ENCODE peak calls at places on chromosomes 6 and 20, in four cellular contexts. One of them, this sample, is unnamed.

GRCh38 chr20:8443464-8444072 is 311.5 kb downstream of the PLCB1 start:
- DNase-seq in CD8-positive, alpha-beta memory T cell: no peak
- DNase-seq in A549: no peak
- DNase-seq in stomach: no peak
- DNase-seq in this sample: no peak

GRCh38 chr6:6588064-6588923 is at the start of gene LY86:
- DNase-seq in CD8-positive, alpha-beta memory T cell: no peak
- DNase-seq in A549: no peak
- DNase-seq in stomach: no peak
- DNase-seq in this sample: peak

GRCh38 chr6:2310042-2310441 is 64.6 kb upstream of the GMDS start:
- DNase-seq in CD8-positive, alpha-beta memory T cell: no peak
- DNase-seq in A549: no peak
- DNase-seq in stomach: no peak
- DNase-seq in this sample: no peak

GRCh38 chr20:7137395-7138151 is 370.1 kb downstream of the BMP2 start:
- DNase-seq in CD8-positive, alpha-beta memory T cell: no peak
- DNase-seq in A549: no peak
- DNase-seq in stomach: no peak
- DNase-seq in this sample: no peak

GRCh38 chr6:5175195-5175594 is 85.6 kb downstream of the LYRM4 start:
- DNase-seq in CD8-positive, alpha-beta memory T cell: no peak
- DNase-seq in A549: peak
- DNase-seq in stomach: no peak
- DNase-seq in this sample: no peak

GRCh38 chr6:52724406-52725121 is 38.7 kb downstream of the GSTA2 start:
- DNase-seq in CD8-positive, alpha-beta memory T cell: peak
- DNase-seq in A549: peak
- DNase-seq in stomach: peak
- DNase-seq in this sample: peak

GRCh38 chr6:119209452-119210205 is 131.2 kb upstream of the FAM184A start:
- DNase-seq in CD8-positive, alpha-beta memory T cell: no peak
- DNase-seq in A549: no peak
- DNase-seq in stomach: no peak
- DNase-seq in this sample: no peak

GRCh38 chr20:39983655-39984054 is 705.4 kb downstream of the MAFB start:
- DNase-seq in CD8-positive, alpha-beta memory T cell: no peak
- DNase-seq in A549: no peak
- DNase-seq in stomach: no peak
- DNase-seq in this sample: no peak

GRCh38 chr6:85124472-85125428 is 325.1 kb upstream of the NT5E start:
- DNase-seq in CD8-positive, alpha-beta memory T cell: no peak
- DNase-seq in A549: peak
- DNase-seq in stomach: no peak
- DNase-seq in this sample: no peak

GRCh38 chr20:33857722-33858563 is 46.8 kb downstream of the CHMP4B start:
- DNase-seq in CD8-positive, alpha-beta memory T cell: no peak
- DNase-seq in A549: no peak
- DNase-seq in stomach: no peak
- DNase-seq in this sample: no peak
- H3K27ac ChIP-seq in CD8-positive, alpha-beta memory T cell: no peak
- H3K27ac ChIP-seq in A549: no peak
- H3K27ac ChIP-seq in stomach: no peak
- H3K27ac ChIP-seq in this sample: no peak

GRCh38 chr20:50008007-50008406 is 25.2 kb downstream of the SNAI1 start:
- DNase-seq in CD8-positive, alpha-beta memory T cell: no peak
- DNase-seq in A549: no peak
- DNase-seq in stomach: no peak
- DNase-seq in this sample: no peak

GRCh38 chr20:50013976-50014375 is 31.2 kb downstream of the SNAI1 start:
- DNase-seq in CD8-positive, alpha-beta memory T cell: no peak
- DNase-seq in A549: no peak
- DNase-seq in stomach: no peak
- DNase-seq in this sample: no peak

GRCh38 chr20:50007369-50007768 is 24.6 kb downstream of the SNAI1 start:
- DNase-seq in CD8-positive, alpha-beta memory T cell: no peak
- DNase-seq in A549: no peak
- DNase-seq in stomach: no peak
- DNase-seq in this sample: no peak

GRCh38 chr20:50012282-50013263 is 29.8 kb downstream of the SNAI1 start:
- DNase-seq in CD8-positive, alpha-beta memory T cell: no peak
- DNase-seq in A549: no peak
- DNase-seq in stomach: no peak
- DNase-seq in this sample: no peak

DNA sequence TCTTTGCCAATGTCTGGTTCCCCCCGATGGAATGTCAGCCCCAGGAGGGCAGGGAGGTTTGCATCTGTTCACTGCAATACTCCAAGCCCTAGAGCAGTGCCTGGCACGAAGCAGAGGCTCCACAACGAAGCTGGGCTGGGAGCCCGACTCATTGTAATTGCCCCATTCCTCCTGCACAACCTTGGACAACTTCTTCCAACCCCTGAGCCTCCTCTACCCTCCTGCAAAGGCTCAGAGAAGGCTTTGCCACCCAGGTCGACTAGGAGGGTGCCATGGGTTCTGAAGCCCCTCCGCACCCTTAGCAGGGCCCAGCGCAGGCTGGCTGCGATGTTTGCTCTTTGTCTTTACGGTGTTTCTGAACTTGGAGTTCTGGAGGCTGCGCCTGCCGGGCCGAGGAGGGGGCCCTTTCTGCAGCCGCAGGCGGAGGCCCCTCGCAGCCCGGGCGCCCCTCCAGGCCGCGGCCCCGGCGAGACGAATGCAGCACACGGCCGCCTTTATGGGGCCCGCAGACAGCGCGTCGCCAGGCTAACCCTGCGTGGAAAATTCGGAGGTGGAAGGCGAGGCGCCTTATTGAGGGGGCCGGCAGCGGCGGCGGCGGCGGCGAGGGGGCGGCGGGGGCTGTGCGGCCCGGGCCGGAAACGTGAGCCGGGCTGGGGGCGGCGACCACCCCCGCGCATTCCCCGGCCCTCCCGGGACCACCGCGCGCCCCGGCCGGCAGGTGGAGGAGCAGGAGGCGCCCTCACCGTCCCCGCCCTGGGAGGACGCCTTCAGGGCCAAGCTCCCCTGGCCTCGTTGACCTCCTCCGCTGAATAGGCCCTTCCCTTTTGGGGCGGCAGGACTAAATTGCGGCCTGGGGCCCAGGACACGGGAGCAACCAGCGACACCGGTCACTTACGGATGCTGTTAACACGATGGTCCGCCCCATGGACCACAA is 27.0 kb downstream of the SNAI1 start:
- DNase-seq in CD8-positive, alpha-beta memory T cell: no peak
- DNase-seq in A549: no peak
- DNase-seq in stomach: no peak
- DNase-seq in this sample: no peak
- H3K4me3 ChIP-seq in CD8-positive, alpha-beta memory T cell: no peak
- H3K4me3 ChIP-seq in A549: no peak
- H3K4me3 ChIP-seq in stomach: peak
- H3K4me3 ChIP-seq in this sample: no peak

DNA sequence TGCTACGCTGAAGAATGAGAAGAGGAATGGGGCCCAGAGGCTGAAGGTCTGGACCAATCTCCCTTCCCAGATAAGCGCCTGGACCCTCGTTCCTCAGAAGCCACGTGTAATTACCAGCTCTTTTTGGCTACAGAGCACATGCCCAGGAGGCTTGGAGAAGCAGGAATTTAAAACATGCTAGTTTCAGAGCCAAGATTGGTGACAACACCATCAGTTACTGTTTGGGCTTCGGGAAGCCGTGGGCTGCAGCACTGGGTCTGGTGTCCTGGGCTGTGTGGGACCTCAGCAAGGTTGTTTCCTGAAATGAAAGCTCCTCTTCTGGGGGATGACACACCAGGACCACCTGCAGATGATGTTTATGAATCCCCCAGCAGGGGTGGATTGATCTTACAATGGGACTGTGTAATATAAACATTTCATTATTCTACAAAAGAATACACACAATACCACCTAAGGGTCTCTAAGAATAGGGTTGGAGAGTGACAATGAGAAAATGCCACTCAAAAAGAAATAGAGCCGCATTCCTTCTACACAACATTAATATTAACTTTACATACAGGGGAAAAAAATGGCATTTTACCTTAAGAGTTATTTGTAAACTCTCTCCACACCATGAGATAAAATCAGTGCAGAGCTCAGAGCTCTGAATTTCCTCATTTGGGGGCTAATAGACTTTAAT is 207.8 kb upstream of the FOXQ1 start:
- DNase-seq in CD8-positive, alpha-beta memory T cell: no peak
- DNase-seq in A549: no peak
- DNase-seq in stomach: no peak
- DNase-seq in this sample: no peak
- H3K27ac ChIP-seq in CD8-positive, alpha-beta memory T cell: no peak
- H3K27ac ChIP-seq in A549: no peak
- H3K27ac ChIP-seq in stomach: no peak
- H3K27ac ChIP-seq in this sample: no peak

DNA sequence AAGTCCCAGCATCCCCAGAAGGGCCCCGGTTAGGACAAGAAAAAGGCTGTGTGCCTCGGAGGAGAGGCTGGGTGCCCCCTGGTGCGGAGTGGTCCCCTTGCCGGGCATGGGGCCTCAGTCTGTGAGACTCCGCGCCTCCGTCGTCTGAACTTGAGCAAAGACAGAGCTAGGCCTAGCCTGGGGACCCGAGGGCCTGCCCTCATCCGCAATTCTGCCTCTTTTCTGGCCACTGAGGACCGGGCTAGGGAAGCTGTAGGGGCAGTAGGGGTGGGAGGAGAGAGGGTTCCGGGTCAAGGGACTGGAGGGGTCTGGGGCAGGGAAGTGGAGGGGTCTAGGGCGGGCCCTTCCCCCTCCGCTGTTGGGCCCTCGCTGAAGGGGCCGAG is 550 bp upstream of the HSPA12B start:
- DNase-seq in CD8-positive, alpha-beta memory T cell: peak
- DNase-seq in A549: no peak
- DNase-seq in stomach: no peak
- DNase-seq in this sample: no peak
- H3K4me3 ChIP-seq in CD8-positive, alpha-beta memory T cell: no peak
- H3K4me3 ChIP-seq in A549: no peak
- H3K4me3 ChIP-seq in stomach: no peak
- H3K4me3 ChIP-seq in this sample: no peak

GRCh38 chr6:17271628-17272027 is 9.5 kb upstream of the RBM24 start:
- DNase-seq in CD8-positive, alpha-beta memory T cell: no peak
- DNase-seq in A549: no peak
- DNase-seq in stomach: no peak
- DNase-seq in this sample: no peak

GRCh38 chr6:17267586-17267985 is 13.6 kb upstream of the RBM24 start:
- DNase-seq in CD8-positive, alpha-beta memory T cell: no peak
- DNase-seq in A549: no peak
- DNase-seq in stomach: no peak
- DNase-seq in this sample: no peak

GRCh38 chr6:17265570-17265969 is 15.6 kb upstream of the RBM24 start:
- DNase-seq in CD8-positive, alpha-beta memory T cell: no peak
- DNase-seq in A549: no peak
- DNase-seq in stomach: no peak
- DNase-seq in this sample: no peak

GRCh38 chr6:17268114-17268513 is 13.0 kb upstream of the RBM24 start:
- DNase-seq in CD8-positive, alpha-beta memory T cell: no peak
- DNase-seq in A549: no peak
- DNase-seq in stomach: no peak
- DNase-seq in this sample: no peak

DNA sequence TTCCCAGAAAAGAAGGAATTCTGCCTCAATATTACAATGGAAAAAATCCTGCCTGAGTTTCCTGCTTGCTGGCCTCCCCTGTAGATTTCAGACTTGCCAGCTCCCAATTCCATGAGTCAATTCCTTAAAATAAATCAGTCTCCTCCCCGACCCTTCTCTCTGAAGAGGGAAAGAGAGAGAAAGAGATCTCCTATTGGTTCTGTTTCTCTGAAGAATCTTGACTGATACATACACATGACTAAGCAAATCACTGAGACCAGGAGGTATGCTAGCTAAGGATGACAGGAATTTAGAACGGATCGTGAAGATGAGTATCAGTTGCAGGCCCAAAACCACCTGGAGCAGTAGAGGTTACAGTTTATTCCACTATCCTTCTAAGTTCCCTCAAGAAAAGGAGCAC is 11.3 kb upstream of the RBM24 start:
- DNase-seq in CD8-positive, alpha-beta memory T cell: no peak
- DNase-seq in A549: peak
- DNase-seq in stomach: no peak
- DNase-seq in this sample: no peak
- H3K27ac ChIP-seq in CD8-positive, alpha-beta memory T cell: no peak
- H3K27ac ChIP-seq in A549: no peak
- H3K27ac ChIP-seq in stomach: no peak
- H3K27ac ChIP-seq in this sample: no peak

DNA sequence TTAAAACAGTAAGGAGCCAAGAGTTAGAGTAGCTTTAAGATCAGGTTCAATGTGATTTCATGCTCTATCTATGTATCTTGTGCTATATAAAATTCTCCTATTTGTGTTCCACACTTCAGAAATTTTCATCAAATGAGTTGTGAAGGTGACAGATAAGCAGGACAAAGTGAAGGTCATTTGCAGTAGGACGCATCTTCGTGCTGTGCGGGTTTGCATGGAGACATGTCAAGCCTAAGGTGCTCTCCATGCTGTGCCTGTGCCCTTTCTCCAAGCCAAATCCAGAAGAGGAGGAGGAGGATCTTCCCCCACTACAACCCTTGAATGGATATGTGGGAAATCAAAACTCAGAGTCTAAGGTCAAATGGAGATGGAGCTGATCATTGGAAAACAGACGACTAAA is 147.3 kb upstream of the NEDD9 start:
- DNase-seq in CD8-positive, alpha-beta memory T cell: no peak
- DNase-seq in A549: no peak
- DNase-seq in stomach: no peak
- DNase-seq in this sample: no peak
- H3K4me3 ChIP-seq in CD8-positive, alpha-beta memory T cell: no peak
- H3K4me3 ChIP-seq in A549: no peak
- H3K4me3 ChIP-seq in stomach: no peak
- H3K4me3 ChIP-seq in this sample: peak

GRCh38 chr6:136783495-136784270 is 8.6 kb downstream of the MAP3K5 start:
- DNase-seq in CD8-positive, alpha-beta memory T cell: no peak
- DNase-seq in A549: no peak
- DNase-seq in stomach: no peak
- DNase-seq in this sample: peak
- H3K27ac ChIP-seq in CD8-positive, alpha-beta memory T cell: no peak
- H3K27ac ChIP-seq in A549: no peak
- H3K27ac ChIP-seq in stomach: peak
- H3K27ac ChIP-seq in this sample: peak

DNA sequence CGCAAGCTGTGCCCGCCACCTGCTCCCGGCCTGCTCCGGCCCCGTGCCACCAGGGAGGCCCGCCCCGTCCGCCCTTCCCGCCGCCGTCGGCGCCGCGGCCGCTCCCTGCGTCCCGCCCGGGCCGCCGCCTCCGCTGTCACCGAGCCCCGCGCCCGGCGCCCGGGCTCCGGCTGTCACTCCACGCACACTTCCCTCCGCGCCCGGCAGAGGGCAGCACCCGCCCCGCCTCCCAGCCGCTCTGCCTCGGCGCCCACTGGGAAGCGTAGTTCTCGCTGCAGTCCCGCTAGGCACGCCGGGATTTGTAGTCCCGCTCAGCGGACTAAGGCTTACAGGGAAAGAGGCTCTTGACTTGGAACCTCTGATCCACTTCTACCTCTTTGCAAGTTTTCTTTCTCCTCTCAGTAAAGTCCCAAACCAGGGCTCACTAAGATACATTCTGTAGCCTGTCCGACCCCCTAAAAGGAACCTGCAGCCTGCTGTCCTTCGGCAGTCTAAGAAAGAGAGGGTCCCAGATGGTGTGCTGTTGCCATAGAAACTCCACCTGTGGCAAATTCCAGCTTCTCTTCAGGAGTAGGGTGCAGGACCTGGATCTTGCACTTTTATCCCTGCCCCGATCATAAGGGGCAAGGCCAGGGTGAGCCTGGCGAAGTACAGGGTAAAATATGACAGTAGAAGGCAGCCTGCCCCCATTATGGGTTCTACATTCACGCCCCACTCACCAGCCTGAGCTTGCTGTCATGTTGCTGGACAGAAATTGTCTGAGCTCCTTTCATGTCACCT is at the start of gene TFEB:
- DNase-seq in CD8-positive, alpha-beta memory T cell: peak
- DNase-seq in A549: peak
- DNase-seq in stomach: peak
- DNase-seq in this sample: peak
- H3K4me3 ChIP-seq in CD8-positive, alpha-beta memory T cell: peak
- H3K4me3 ChIP-seq in A549: peak
- H3K4me3 ChIP-seq in stomach: peak
- H3K4me3 ChIP-seq in this sample: peak

This sample was measured in CD4-positive, CD25-positive, alpha-beta regulatory T cell.